ENCODE peak calls at places on chromosomes 6 and 20, in ten cellular contexts. I is PC-3; S is cardiac muscle cell; H is heart left ventricle; F is Karpas-422; B is heart right ventricle; Z is adrenal gland; R is tibial nerve; E is naive thymus-derived CD4-positive, alpha-beta T cell; P is hepatocyte. W is an unnamed sample.
A peak's percentile ranks its signal among the peaks of the same experiment; 100 is the strongest.

GRCh38 chr6:34894693-34895092 is 5.6 kb downstream of the ANKS1A start:
- DNase-seq in I (no peak), S (no peak), H (no peak), F (no peak), B (no peak), Z (no peak), R (no peak), E (no peak), P (no peak), W (no peak)

GRCh38 chr6:87094576-87094975 is 330 bp downstream of the CGA start:
- DNase-seq in I (no peak), S (no peak), H (no peak), F (no peak), B (no peak), Z (no peak), R (no peak), E (no peak), P (no peak), W (no peak)

GRCh38 chr20:12175538-12175937 is 257.8 kb downstream of the BTBD3 start:
- DNase-seq in I (no peak), S (no peak), H (no peak), F (no peak), B (no peak), Z (no peak), R (no peak), E (no peak), P (no peak), W (no peak)

GRCh38 chr20:8756410-8756809 is 312.5 kb upstream of the PLCB4 start:
- DNase-seq in I (peak; percentile 77), S (no peak), H (no peak), F (no peak), B (peak; percentile 5), Z (peak; percentile 88), R (no peak), E (no peak), P (peak; percentile 41), W (no peak)

GRCh38 chr20:45780159-45780558 is 11.5 kb downstream of the WFDC3 start:
- DNase-seq in I (no peak), S (no peak), H (no peak), F (no peak), B (no peak), Z (no peak), R (no peak), E (no peak), P (no peak), W (no peak)

GRCh38 chr6:34151321-34152041 is 5.6 kb upstream of the GRM4 start:
- DNase-seq in I (no peak), S (no peak), H (peak; percentile 52), F (no peak), B (no peak), Z (no peak), R (no peak), E (no peak), P (peak; percentile 50), W (peak; percentile 43)

GRCh38 chr6:122400467-122401089 is 1.1 kb downstream of the HSF2 start:
- DNase-seq in I (no peak), S (no peak), H (no peak), F (peak; percentile 56), B (no peak), Z (no peak), R (no peak), E (no peak), P (no peak), W (no peak)

GRCh38 chr20:46400828-46401477 is 5.5 kb downstream of the ELMO2 start:
- DNase-seq in I (peak; percentile 20), S (no peak), H (no peak), F (peak; percentile 56), B (no peak), Z (no peak), R (no peak), E (peak; percentile 86), P (peak; percentile 13), W (no peak)

GRCh38 chr20:41050361-41051019 is 21.9 kb downstream of the TOP1 start:
- DNase-seq in I (no peak), S (peak; percentile 60), H (no peak), F (no peak), B (no peak), Z (no peak), R (no peak), E (no peak), P (no peak), W (no peak)

GRCh38 chr20:41048475-41049242 is 20.0 kb downstream of the TOP1 start:
- DNase-seq in I (no peak), S (no peak), H (no peak), F (peak; percentile 56), B (no peak), Z (no peak), R (no peak), E (peak; percentile 74), P (no peak), W (peak; percentile 29)

GRCh38 chr20:41051426-41051825 is 22.8 kb downstream of the TOP1 start:
- DNase-seq in I (no peak), S (no peak), H (no peak), F (no peak), B (no peak), Z (no peak), R (no peak), E (no peak), P (no peak), W (no peak)

GRCh38 chr20:41047975-41048305 is 19.3 kb downstream of the TOP1 start:
- DNase-seq in I (peak; percentile 38), S (no peak), H (no peak), F (peak; percentile 80), B (no peak), Z (no peak), R (no peak), E (peak; percentile 40), P (no peak), W (no peak)

DNA sequence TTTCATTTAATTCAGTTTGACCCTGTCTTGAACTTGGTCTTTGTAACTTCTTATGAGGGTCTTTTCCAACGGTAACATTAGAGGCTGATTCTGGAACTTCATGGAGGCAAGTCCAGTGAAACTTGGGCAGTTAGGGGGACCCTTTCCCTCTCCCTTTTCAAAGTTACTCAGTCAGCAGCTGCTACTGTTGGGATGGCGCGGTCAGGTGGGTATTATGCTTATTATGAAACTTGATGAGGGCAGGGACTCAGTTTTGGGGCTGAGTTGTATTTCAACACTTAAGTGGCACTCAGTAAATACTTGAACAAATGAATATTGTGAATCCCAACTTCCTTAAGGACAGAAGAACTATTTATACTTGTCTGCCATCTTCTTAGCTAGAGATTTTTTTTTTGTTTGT is 20.8 kb downstream of the TOP1 start:
- DNase-seq in I (no peak), S (no peak), H (no peak), F (no peak), B (no peak), Z (no peak), R (no peak), E (no peak), P (no peak), W (no peak)
- H3K4me1 ChIP-seq in I (peaks cover 32% of the 10 kb centered on the region), S (peaks cover 66% of the 10 kb centered on the region), H (peaks cover 11% of the 10 kb centered on the region), F (peaks cover 99% of the 10 kb centered on the region), B (peaks cover 22% of the 10 kb centered on the region), Z (peaks cover 89% of the 10 kb centered on the region), R (peaks cover 4% of the 10 kb centered on the region), E (peaks cover 43% of the 10 kb centered on the region), P (peaks cover 71% of the 10 kb centered on the region), W (peaks cover 61% of the 10 kb centered on the region)

GRCh38 chr6:169379495-169380070 is 125.9 kb upstream of the THBS2 start:
- DNase-seq in I (no peak), S (no peak), H (no peak), F (no peak), B (no peak), Z (no peak), R (no peak), E (no peak), P (no peak), W (no peak)
- H3K9me3 ChIP-seq in I (peaks cover 8% of the 10 kb centered on the region), S (no peaks in the 10 kb centered on the region), H (peaks cover 14% of the 10 kb centered on the region), F (no peaks in the 10 kb centered on the region), B (no peaks in the 10 kb centered on the region), Z (no peaks in the 10 kb centered on the region), R (peaks cover 3% of the 10 kb centered on the region), E (no peaks in the 10 kb centered on the region), P (no peaks in the 10 kb centered on the region), W (no peaks in the 10 kb centered on the region)

GRCh38 chr20:10556519-10557083 is 117.2 kb downstream of the JAG1 start:
- DNase-seq in I (no peak), S (no peak), H (no peak), F (no peak), B (no peak), Z (no peak), R (no peak), E (no peak), P (no peak), W (no peak)

GRCh38 chr20:10555393-10555792 is 118.4 kb downstream of the JAG1 start:
- DNase-seq in I (no peak), S (no peak), H (no peak), F (no peak), B (no peak), Z (no peak), R (no peak), E (no peak), P (no peak), W (no peak)

GRCh38 chr20:10554285-10554684 is 119.2 kb downstream of the SLX4IP start:
- DNase-seq in I (no peak), S (no peak), H (no peak), F (no peak), B (no peak), Z (no peak), R (no peak), E (no peak), P (no peak), W (no peak)

GRCh38 chr20:10557685-10558084 is 116.1 kb downstream of the JAG1 start:
- DNase-seq in I (no peak), S (no peak), H (no peak), F (peak; percentile 91), B (no peak), Z (no peak), R (no peak), E (no peak), P (no peak), W (no peak)

DNA sequence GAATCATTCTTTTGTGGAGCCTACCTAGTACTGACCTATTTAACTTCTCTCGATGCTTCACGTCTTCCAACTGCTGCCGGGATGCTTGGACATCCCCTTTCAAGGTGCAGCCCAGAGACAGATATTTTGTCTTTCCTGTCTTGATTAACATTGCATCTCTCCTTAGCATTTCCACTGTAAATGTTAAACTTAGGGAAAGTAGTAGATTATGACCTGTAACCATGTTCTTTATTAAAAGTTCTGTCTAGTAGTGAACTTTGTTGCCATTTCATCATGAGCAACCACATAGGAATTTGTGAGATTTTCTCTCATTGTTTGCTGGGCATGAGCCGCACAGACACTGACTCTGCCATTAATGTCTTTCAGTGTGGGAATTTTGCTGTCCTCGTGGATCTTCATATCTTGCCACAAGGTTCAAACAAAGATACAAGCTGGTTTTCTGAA is 117.9 kb downstream of the JAG1 start:
- DNase-seq in I (peak; percentile 89), S (no peak), H (no peak), F (no peak), B (no peak), Z (no peak), R (no peak), E (no peak), P (no peak), W (no peak)
- H3K4me1 ChIP-seq in I (peaks cover 74% of the 10 kb centered on the region), S (peaks cover 32% of the 10 kb centered on the region), H (no peaks in the 10 kb centered on the region), F (peaks cover 80% of the 10 kb centered on the region), B (no peaks in the 10 kb centered on the region), Z (no peaks in the 10 kb centered on the region), R (no peaks in the 10 kb centered on the region), E (no peaks in the 10 kb centered on the region), P (peaks cover 19% of the 10 kb centered on the region), W (peaks cover 43% of the 10 kb centered on the region)

GRCh38 chr6:79969784-79970183 is 22.4 kb upstream of the ELOVL4 start:
- DNase-seq in I (no peak), S (no peak), H (no peak), F (no peak), B (no peak), Z (no peak), R (no peak), E (no peak), P (no peak), W (no peak)

GRCh38 chr6:79967178-79967577 is 19.8 kb upstream of the ELOVL4 start:
- DNase-seq in I (no peak), S (no peak), H (no peak), F (no peak), B (no peak), Z (no peak), R (no peak), E (no peak), P (no peak), W (no peak)

GRCh38 chr6:79971195-79971594 is 23.8 kb upstream of the ELOVL4 start:
- DNase-seq in I (no peak), S (no peak), H (no peak), F (no peak), B (no peak), Z (no peak), R (no peak), E (no peak), P (no peak), W (no peak)
- H3K9me3 ChIP-seq in I (no peaks in the 10 kb centered on the region), S (peaks cover 3% of the 10 kb centered on the region), H (peaks cover 18% of the 10 kb centered on the region), F (peaks cover 3% of the 10 kb centered on the region), B (peaks cover 33% of the 10 kb centered on the region), Z (no peaks in the 10 kb centered on the region), R (peaks cover 37% of the 10 kb centered on the region), E (no peaks in the 10 kb centered on the region), P (no peaks in the 10 kb centered on the region), W (no peaks in the 10 kb centered on the region)

W was measured in Caco-2.